ENCODE peak calls at places on chromosome 4, in seven cellular contexts. R is H9, Z is mesenchymal stem cell, F is neuronal stem cell, H is IMR-90, D is H1, U is trophoblast cell. N is an unnamed sample.
A peak's percentile ranks its signal among the peaks of the same experiment; 100 is the strongest.

GRCh38 chr4:58247792-58248191 is 1137.6 kb upstream of the IGFBP7 start:
- DNase-seq in R (peak; percentile 34), U (no peak), Z (peak; percentile 45), D (no peak), H (no peak), F (no peak), N (peak; percentile 76)

GRCh38 chr4:116024954-116025708 is 911.7 kb upstream of the NDST4 start:
- DNase-seq in Z (no peak), F (no peak), R (no peak), U (no peak), H (no peak), D (no peak), N (no peak)

GRCh38 chr4:138175337-138175794 is 66.8 kb downstream of the SLC7A11 start:
- DNase-seq in U (no peak), R (no peak), D (no peak), F (no peak), Z (peak; percentile 38), H (peak; percentile 61), N (no peak)

GRCh38 chr4:148442830-148443549 is 776 bp upstream of the NR3C2 start:
- DNase-seq in D (no peak), Z (no peak), R (no peak), U (no peak), H (no peak), F (no peak), N (no peak)

GRCh38 chr4:54661686-54662085 is 3.9 kb downstream of the KIT start:
- DNase-seq in H (peak; percentile 92), Z (peak; percentile 68), R (no peak), D (no peak), F (no peak), U (peak; percentile 94), N (no peak)

GRCh38 chr4:48780867-48781219 is 764 bp upstream of the FRYL start:
- DNase-seq in F (no peak), R (no peak), H (peak; percentile 43), U (no peak), D (no peak), Z (no peak), N (no peak)

GRCh38 chr4:154010377-154010776 is 221.5 kb upstream of the SFRP2 start:
- DNase-seq in R (no peak), Z (no peak), D (no peak), F (no peak), H (no peak), U (no peak), N (no peak)

GRCh38 chr4:99459546-99460042 is 24.5 kb upstream of the ADH7 start:
- DNase-seq in R (no peak), Z (no peak), D (no peak), H (no peak), F (no peak), U (no peak), N (no peak)

GRCh38 chr4:94516067-94516466 is 64.3 kb downstream of the PDLIM5 start:
- DNase-seq in D (no peak), Z (peak; percentile 71), H (peak; percentile 95), R (no peak), U (peak; percentile 7), F (no peak), N (peak; percentile 27)

GRCh38 chr4:185634066-185634652 is 98.9 kb upstream of the PDLIM3 start:
- DNase-seq in F (no peak), Z (no peak), H (peak; percentile 7), U (no peak), D (no peak), R (no peak), N (peak; percentile 44)

GRCh38 chr4:589219-589963 is 13.3 kb upstream of the TMEM271 start:
- DNase-seq in F (no peak), Z (no peak), H (no peak), U (no peak), D (no peak), R (no peak), N (no peak)

GRCh38 chr4:3495341-3495975 is 32.4 kb downstream of the DOK7 start:
- DNase-seq in Z (no peak), H (no peak), U (no peak), R (no peak), F (no peak), D (no peak), N (no peak)

GRCh38 chr4:53706422-53707032 is 115.2 kb upstream of the LNX1 start:
- DNase-seq in Z (peak; percentile 58), D (no peak), U (peak; percentile 19), F (peak; percentile 42), H (peak; percentile 71), R (no peak), N (peak; percentile 74)

GRCh38 chr4:3660086-3660927 is 105.9 kb upstream of the ADRA2C start:
- DNase-seq in Z (no peak), F (peak; percentile 29), U (no peak), R (no peak), H (peak; percentile 5), D (no peak), N (no peak)

GRCh38 chr4:42906906-42907774 is 14.6 kb downstream of the GRXCR1 start:
- DNase-seq in R (no peak), F (no peak), D (no peak), U (no peak), Z (no peak), H (no peak), N (peak; percentile 35)

GRCh38 chr4:1183985-1184773 is 11.8 kb upstream of the SPON2 start:
- DNase-seq in D (no peak), F (no peak), U (no peak), Z (no peak), H (no peak), R (no peak), N (no peak)

GRCh38 chr4:183897193-183897592 is 7.9 kb upstream of the STOX2 start:
- DNase-seq in D (no peak), Z (no peak), H (no peak), U (no peak), R (no peak), F (no peak), N (no peak)

GRCh38 chr4:109321232-109321631 is 18.8 kb upstream of the COL25A1 start:
- DNase-seq in U (no peak), D (no peak), Z (no peak), R (no peak), H (no peak), F (no peak), N (no peak)

GRCh38 chr4:3493720-3494492 is 30.8 kb downstream of the DOK7 start:
- DNase-seq in U (no peak), D (no peak), F (no peak), Z (no peak), R (no peak), H (no peak), N (peak; percentile 22)

GRCh38 chr4:16136771-16137170 is 52.9 kb upstream of the PROM1 start:
- DNase-seq in U (no peak), R (no peak), D (no peak), F (no peak), Z (no peak), H (no peak), N (no peak)

GRCh38 chr4:973431-974397 is at the start of gene DGKQ:
- DNase-seq in H (peak; percentile 75), Z (peak; percentile 78), D (peak; percentile 90), U (peak; percentile 63), F (peak; percentile 83), R (peak; percentile 79), N (peak; percentile 78)

GRCh38 chr4:45350438-45350837 is 624.1 kb upstream of the GNPDA2 start:
- DNase-seq in D (no peak), F (no peak), Z (peak; percentile 56), R (no peak), H (no peak), U (no peak), N (no peak)

GRCh38 chr4:78320353-78320935 is 231.1 kb upstream of the ANXA3 start:
- DNase-seq in F (no peak), H (no peak), U (no peak), Z (no peak), R (no peak), D (no peak), N (no peak)

GRCh38 chr4:78748361-78748760 is 27.8 kb upstream of the BMP2K start:
- DNase-seq in F (no peak), Z (no peak), D (no peak), U (no peak), H (peak; percentile 58), R (no peak), N (no peak)

GRCh38 chr4:123898941-123899666 is 502.5 kb downstream of the SPRY1 start:
- DNase-seq in U (no peak), Z (no peak), F (no peak), D (no peak), R (no peak), H (no peak), N (no peak)
- H3K18ac ChIP-seq in U (no peak overlapping the region), Z (peak overlapping the region; percentile 39), F (no peak overlapping the region), D (no peak overlapping the region), R (no peak overlapping the region), H (no peak overlapping the region), N (no peak overlapping the region)

GRCh38 chr4:47623916-47624554 is 139.0 kb downstream of the ATP10D start:
- DNase-seq in Z (peak; percentile 30), H (peak; percentile 73), U (no peak), R (no peak), F (no peak), D (no peak), N (peak; percentile 7)
- H3K18ac ChIP-seq in Z (no peak overlapping the region), H (no peak overlapping the region), U (no peak overlapping the region), R (no peak overlapping the region), F (no peak overlapping the region), D (no peak overlapping the region), N (no peak overlapping the region)

DNA sequence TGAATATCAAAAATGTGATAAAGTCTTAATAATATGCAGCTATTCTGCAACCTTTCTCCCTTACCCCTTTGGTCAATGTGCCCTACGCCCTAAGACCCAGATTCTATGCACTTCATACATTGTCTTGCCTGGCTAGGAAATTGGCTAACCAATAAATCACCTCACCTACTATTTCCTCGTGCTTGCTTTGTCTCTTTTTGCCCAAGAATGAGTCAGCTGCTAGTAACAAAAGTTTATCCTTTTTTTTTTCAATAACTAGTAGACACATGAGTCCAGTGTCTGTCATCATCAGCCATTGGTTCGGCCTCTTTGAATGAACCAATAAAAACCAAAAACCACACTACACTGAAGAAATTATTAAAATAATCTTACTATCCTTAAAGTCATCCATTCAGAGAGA is 387.1 kb downstream of the PPP3CA start:
- DNase-seq in H (no peak), Z (no peak), D (no peak), F (no peak), R (no peak), U (no peak), N (no peak)
- H3K18ac ChIP-seq in H (no peak overlapping the region), Z (no peak overlapping the region), D (no peak overlapping the region), F (no peak overlapping the region), R (no peak overlapping the region), U (no peak overlapping the region), N (no peak overlapping the region)

DNA sequence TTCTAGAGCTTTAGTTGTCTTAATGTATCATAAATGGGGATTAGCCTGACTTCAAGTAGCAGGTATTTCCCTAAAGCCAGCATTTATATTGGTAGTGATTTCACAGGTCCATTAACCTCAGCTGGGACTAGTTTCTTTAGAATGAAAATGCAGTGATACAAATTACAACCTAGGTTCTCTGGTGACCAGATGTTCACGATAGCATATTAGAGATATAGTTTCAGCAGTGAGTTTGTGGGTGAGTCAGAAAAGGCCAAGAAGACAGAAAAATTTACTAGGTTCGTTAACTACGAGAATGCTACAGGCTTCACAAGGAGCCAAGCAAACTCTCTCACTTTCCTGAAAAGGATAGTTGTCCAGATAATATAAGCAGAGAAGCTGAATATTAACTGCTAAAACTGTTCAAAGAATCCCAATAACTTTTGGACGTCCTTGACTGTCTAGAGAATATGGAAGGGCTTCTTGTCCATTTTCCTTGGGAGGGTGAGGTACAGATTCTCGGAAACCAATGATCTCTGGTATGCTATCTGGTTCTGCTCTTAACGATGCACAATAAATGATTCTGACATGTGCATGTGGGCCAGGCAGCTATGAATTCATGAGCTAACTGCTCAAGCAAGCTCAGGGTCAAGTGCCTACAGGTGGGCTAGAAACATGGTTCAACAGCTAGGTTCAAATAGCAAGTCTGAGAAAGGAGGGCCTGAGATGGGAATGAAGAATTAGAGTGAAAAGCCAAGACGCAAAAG is 6.0 kb upstream of the SPCS3 start:
- DNase-seq in U (no peak), H (no peak), D (no peak), Z (no peak), R (no peak), F (no peak), N (no peak)
- H3K18ac ChIP-seq in U (no peak overlapping the region), H (no peak overlapping the region), D (no peak overlapping the region), Z (no peak overlapping the region), R (no peak overlapping the region), F (no peak overlapping the region), N (no peak overlapping the region)